ENCODE peak calls at places on chromosomes 12 and 14, in eight cellular contexts. C, L, U, G, B, S, H and T are unnamed samples. For H3K9me3, the result is how much of the 10 kb centered on the place peaks cover.

GRCh38 chr12:116719661-116720060 is 18.2 kb downstream of the SPRING1 start:
- DNase-seq in G (no peak), S (no peak), C (no peak), U (no peak), H (no peak), L (no peak), B (no peak), T (no peak)

GRCh38 chr14:84555493-84555892 is 974.5 kb upstream of the FLRT2 start:
- DNase-seq in G (no peak), S (no peak), C (no peak), B (no peak), H (no peak), U (no peak), L (no peak), T (no peak)

GRCh38 chr12:50765325-50765911 is 1.5 kb downstream of the ATF1 start:
- DNase-seq in B (no peak), L (peak), U (peak), C (peak), S (peak), G (peak), H (peak), T (peak)

GRCh38 chr12:30286345-30286926 is 409.2 kb downstream of the IPO8 start:
- DNase-seq in L (no peak), B (no peak), H (peak), U (no peak), C (no peak), G (peak), S (peak), T (no peak)

GRCh38 chr12:110366474-110367208 is 36.9 kb downstream of the ANAPC7 start:
- DNase-seq in C (no peak), L (no peak), G (no peak), U (no peak), S (no peak), B (no peak), H (no peak), T (no peak)

GRCh38 chr14:28406181-28406580 is 360.4 kb upstream of the FOXG1 start:
- DNase-seq in S (no peak), C (no peak), G (no peak), U (no peak), L (no peak), H (no peak), B (no peak), T (no peak)

GRCh38 chr12:31521972-31522371 is 69.0 kb downstream of the DENND5B start:
- DNase-seq in H (no peak), C (no peak), U (no peak), B (no peak), S (no peak), G (no peak), L (no peak), T (no peak)

GRCh38 chr12:113674302-113674701 is 202.6 kb upstream of the LHX5 start:
- DNase-seq in L (no peak), S (no peak), B (no peak), G (no peak), C (no peak), U (no peak), H (no peak), T (no peak)

GRCh38 chr12:50257226-50258166 is 25.8 kb downstream of the LIMA1 start:
- DNase-seq in U (no peak), L (no peak), H (no peak), S (no peak), G (peak), B (no peak), C (no peak), T (no peak)

GRCh38 chr14:90383731-90384542 is 12.9 kb upstream of the CALM1 start:
- DNase-seq in L (peak), S (peak), C (peak), B (no peak), G (peak), U (peak), H (peak), T (peak)

GRCh38 chr12:4984971-4985370 is 58.7 kb upstream of the KCNA5 start:
- DNase-seq in U (no peak), C (no peak), B (no peak), L (no peak), S (no peak), H (no peak), G (no peak), T (no peak)

GRCh38 chr12:51429705-51430104 is 5.1 kb downstream of the SLC4A8 start:
- DNase-seq in G (no peak), U (no peak), H (no peak), B (no peak), C (no peak), L (no peak), S (no peak), T (no peak)

GRCh38 chr12:125185740-125186470 is 120.7 kb downstream of the AACS start:
- DNase-seq in B (no peak), L (peak), H (peak), G (peak), U (peak), S (peak), C (no peak), T (no peak)

GRCh38 chr12:124279846-124280360 is 15.0 kb upstream of the RFLNA start:
- DNase-seq in C (no peak), B (no peak), U (no peak), S (no peak), L (no peak), G (no peak), H (no peak), T (no peak)

GRCh38 chr14:25048170-25049126 is 1.5 kb downstream of the STXBP6 start:
- DNase-seq in L (peak), U (peak), C (no peak), B (no peak), S (no peak), H (no peak), G (no peak), T (no peak)

GRCh38 chr12:58310828-58311273 is 369.5 kb downstream of the ATP23 start:
- DNase-seq in U (no peak), L (no peak), C (no peak), G (no peak), S (no peak), H (peak), B (no peak), T (no peak)

GRCh38 chr14:89721991-89722390 is 232.5 kb downstream of the EFCAB11 start:
- DNase-seq in C (no peak), G (no peak), H (no peak), S (no peak), U (peak), B (no peak), L (no peak), T (no peak)

GRCh38 chr14:45253754-45254300 is 825 bp upstream of the MIS18BP1 start:
- DNase-seq in U (peak), B (no peak), H (no peak), L (no peak), G (no peak), S (no peak), C (no peak), T (no peak)

GRCh38 chr12:85996280-85996679 is 122.2 kb downstream of the NTS start:
- DNase-seq in C (no peak), G (no peak), S (no peak), B (no peak), H (no peak), L (no peak), U (no peak), T (no peak)

GRCh38 chr12:108689314-108690190 is 41.8 kb downstream of the CORO1C start:
- DNase-seq in L (no peak), C (peak), S (no peak), G (peak), H (peak), B (no peak), U (peak), T (no peak)

GRCh38 chr12:54560374-54560858 is 11.0 kb downstream of the PDE1B start:
- DNase-seq in U (peak), B (no peak), G (peak), C (peak), S (peak), L (peak), H (no peak), T (peak)

GRCh38 chr12:80565276-80565675 is 121.2 kb downstream of the PTPRQ start:
- DNase-seq in B (peak), G (peak), L (no peak), C (no peak), S (no peak), U (no peak), H (no peak), T (no peak)

GRCh38 chr12:49903700-49904423 is at the start of gene FAIM2:
- DNase-seq in G (no peak), U (peak), B (no peak), H (no peak), C (peak), S (peak), L (peak), T (peak)

GRCh38 chr12:9941838-9942237 is 9.7 kb upstream of the CLEC2A start:
- DNase-seq in S (no peak), B (no peak), L (no peak), H (no peak), G (no peak), C (no peak), U (no peak), T (no peak)

GRCh38 chr12:131135311-131135785 is 181.6 kb downstream of the ADGRD1 start:
- DNase-seq in B (no peak), C (no peak), U (no peak), S (no peak), L (no peak), H (no peak), G (no peak), T (no peak)
- H3K9me3 ChIP-seq in B (under half), C (under half), U (under half), S (under half), L (under half), H (under half), G (under half), T (under half)

DNA sequence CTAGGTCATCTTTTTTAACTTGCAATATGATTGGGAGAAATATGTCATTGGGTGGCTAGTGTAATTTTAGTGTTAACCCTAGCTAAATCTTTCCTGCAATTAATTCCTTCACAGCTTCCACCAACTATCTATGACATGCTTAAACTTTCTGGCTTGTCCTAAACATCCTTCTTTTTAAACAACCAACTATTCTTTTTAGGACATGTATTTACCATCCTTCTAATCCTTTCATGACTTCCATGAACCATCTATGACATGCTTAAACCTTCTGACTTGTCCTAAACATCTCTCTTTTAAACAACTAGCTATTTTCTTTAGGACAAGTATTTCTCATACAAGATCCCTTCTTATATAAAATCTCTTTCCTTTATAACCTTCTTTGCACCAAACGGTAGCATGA is 179.6 kb upstream of the PDZRN4 start:
- DNase-seq in S (no peak), B (no peak), L (no peak), G (no peak), U (no peak), H (no peak), C (no peak), T (no peak)
- H3K9me3 ChIP-seq in S (under half), B (under half), L (half or more), G (under half), U (under half), H (half or more), C (under half), T (under half)

GRCh38 chr14:105853907-105854599 is 327.7 kb downstream of the TMEM121 start:
- DNase-seq in L (peak), H (no peak), B (no peak), G (peak), S (no peak), U (peak), C (no peak), T (no peak)
- H3K9me3 ChIP-seq in L (under half), H (under half), B (under half), G (under half), S (under half), U (under half), C (under half), T (under half)

DNA sequence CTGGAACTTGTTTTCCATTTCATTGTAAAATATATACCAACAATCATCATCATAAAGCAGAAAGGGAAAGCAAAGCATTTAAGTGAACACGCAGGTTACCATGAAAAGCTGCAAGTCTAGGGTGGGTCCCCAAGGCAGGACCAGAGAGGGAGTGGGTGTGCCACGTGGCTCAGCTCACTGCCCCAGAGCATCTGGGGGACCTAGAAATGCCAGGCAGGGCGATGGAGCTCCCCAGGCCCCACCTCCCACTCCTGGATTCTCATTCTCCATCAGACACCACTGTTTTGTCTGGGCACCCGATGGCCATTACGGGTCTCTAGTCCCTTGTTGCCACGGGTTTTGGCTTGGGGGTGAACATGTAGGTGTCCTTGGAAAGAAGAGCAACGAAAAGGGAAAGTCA is 34.7 kb downstream of the BCL11B start:
- DNase-seq in C (no peak), L (no peak), U (no peak), G (no peak), S (no peak), B (no peak), H (no peak), T (no peak)
- H3K9me3 ChIP-seq in C (under half), L (under half), U (under half), G (under half), S (under half), B (under half), H (under half), T (under half)

GRCh38 chr12:632102-632696 is 31.0 kb downstream of the NINJ2 start:
- DNase-seq in B (no peak), C (no peak), H (peak), U (no peak), S (peak), G (no peak), L (peak), T (no peak)
- H3K9me3 ChIP-seq in B (under half), C (under half), H (under half), U (under half), S (under half), G (under half), L (under half), T (under half)

GRCh38 chr14:47846008-47846407 is 170.6 kb upstream of the MDGA2 start:
- DNase-seq in L (peak), S (peak), H (no peak), C (no peak), U (no peak), B (no peak), G (no peak), T (no peak)
- H3K9me3 ChIP-seq in L (under half), S (under half), H (half or more), C (under half), U (under half), B (under half), G (under half), T (under half)

DNA sequence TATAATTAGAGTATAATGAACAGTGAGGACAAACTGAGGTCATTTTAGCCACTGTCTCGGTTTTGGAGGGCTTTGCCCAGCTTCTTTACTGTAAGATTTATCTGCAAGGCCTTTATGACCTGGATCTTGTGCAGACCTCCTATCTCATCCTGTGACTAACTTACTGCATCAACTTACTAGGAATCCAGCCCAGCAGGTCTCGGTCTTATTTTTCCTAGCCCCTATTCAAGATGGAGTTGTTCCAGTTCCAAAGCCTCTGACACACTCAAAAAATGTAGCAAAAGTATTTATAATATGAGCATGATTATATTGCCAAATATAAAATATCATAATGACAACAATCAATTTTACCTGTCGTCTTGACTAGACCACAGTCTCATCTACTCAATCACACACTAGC is 534.2 kb downstream of the TMEM121 start:
- DNase-seq in G (no peak), B (no peak), C (no peak), H (no peak), S (no peak), U (no peak), L (no peak), T (no peak)
- H3K9me3 ChIP-seq in G (under half), B (under half), C (under half), H (under half), S (under half), U (under half), L (half or more), T (under half)

GRCh38 chr12:131530041-131530332 is 180.9 kb upstream of the SFSWAP start:
- DNase-seq in C (no peak), B (no peak), G (no peak), H (no peak), S (no peak), L (no peak), U (no peak), T (no peak)
- H3K9me3 ChIP-seq in C (under half), B (under half), G (under half), H (under half), S (under half), L (under half), U (under half), T (under half)